ENCODE peak calls at places on chromosomes 2 and 18, in four cellular contexts. One of them, this sample, is unnamed.
A peak's percentile ranks its signal among the peaks of the same experiment; 100 is the strongest.

GRCh38 chr2:149858916-149859634 is 271.5 kb upstream of the MMADHC start:
- DNase-seq in fibroblast of the conjunctiva: no peak
- DNase-seq in stimulated activated naive B cell treated with anti-CD40 and anti-IgM and Interleukin-4, amounts not matched to agents 10 μg/mL and 1 μg/mL and 100 μg/mL, for 72 hours: no peak
- DNase-seq in neural crest cell: no peak
- DNase-seq in this sample: no peak

GRCh38 chr18:58235001-58235436 is 191.0 kb downstream of the NEDD4L start:
- DNase-seq in fibroblast of the conjunctiva: no peak
- DNase-seq in stimulated activated naive B cell treated with anti-CD40 and anti-IgM and Interleukin-4, amounts not matched to agents 10 μg/mL and 1 μg/mL and 100 μg/mL, for 72 hours: no peak
- DNase-seq in neural crest cell: no peak
- DNase-seq in this sample: peak; percentile 52

GRCh38 chr2:131656816-131657633 is 129.3 kb downstream of the CCDC74A start:
- DNase-seq in fibroblast of the conjunctiva: no peak
- DNase-seq in stimulated activated naive B cell treated with anti-CD40 and anti-IgM and Interleukin-4, amounts not matched to agents 10 μg/mL and 1 μg/mL and 100 μg/mL, for 72 hours: no peak
- DNase-seq in neural crest cell: no peak
- DNase-seq in this sample: no peak

GRCh38 chr2:106566050-106566449 is 78.9 kb downstream of the CD8B2 start:
- DNase-seq in fibroblast of the conjunctiva: no peak
- DNase-seq in stimulated activated naive B cell treated with anti-CD40 and anti-IgM and Interleukin-4, amounts not matched to agents 10 μg/mL and 1 μg/mL and 100 μg/mL, for 72 hours: no peak
- DNase-seq in neural crest cell: no peak
- DNase-seq in this sample: no peak

GRCh38 chr2:150028337-150028736 is 440.8 kb upstream of the MMADHC start:
- DNase-seq in fibroblast of the conjunctiva: no peak
- DNase-seq in stimulated activated naive B cell treated with anti-CD40 and anti-IgM and Interleukin-4, amounts not matched to agents 10 μg/mL and 1 μg/mL and 100 μg/mL, for 72 hours: no peak
- DNase-seq in neural crest cell: no peak
- DNase-seq in this sample: no peak

GRCh38 chr2:192500550-192501200 is 305.9 kb upstream of the TMEFF2 start:
- DNase-seq in fibroblast of the conjunctiva: peak; percentile 45
- DNase-seq in stimulated activated naive B cell treated with anti-CD40 and anti-IgM and Interleukin-4, amounts not matched to agents 10 μg/mL and 1 μg/mL and 100 μg/mL, for 72 hours: no peak
- DNase-seq in neural crest cell: no peak
- DNase-seq in this sample: no peak

GRCh38 chr2:157596992-157597681 is 31.5 kb downstream of the ACVR1C start:
- DNase-seq in fibroblast of the conjunctiva: no peak
- DNase-seq in stimulated activated naive B cell treated with anti-CD40 and anti-IgM and Interleukin-4, amounts not matched to agents 10 μg/mL and 1 μg/mL and 100 μg/mL, for 72 hours: peak; percentile 39
- DNase-seq in neural crest cell: peak; percentile 39
- DNase-seq in this sample: peak; percentile 59

GRCh38 chr18:44548291-44549221 is 132.1 kb upstream of the SETBP1 start:
- DNase-seq in fibroblast of the conjunctiva: no peak
- DNase-seq in stimulated activated naive B cell treated with anti-CD40 and anti-IgM and Interleukin-4, amounts not matched to agents 10 μg/mL and 1 μg/mL and 100 μg/mL, for 72 hours: no peak
- DNase-seq in neural crest cell: no peak
- DNase-seq in this sample: no peak

GRCh38 chr2:171318463-171318934 is 115.3 kb downstream of the METTL8 start:
- DNase-seq in fibroblast of the conjunctiva: peak; percentile 2
- DNase-seq in stimulated activated naive B cell treated with anti-CD40 and anti-IgM and Interleukin-4, amounts not matched to agents 10 μg/mL and 1 μg/mL and 100 μg/mL, for 72 hours: no peak
- DNase-seq in neural crest cell: peak; percentile 9
- DNase-seq in this sample: no peak

GRCh38 chr2:162086904-162087303 is 12.9 kb upstream of the DPP4 start:
- DNase-seq in fibroblast of the conjunctiva: no peak
- DNase-seq in stimulated activated naive B cell treated with anti-CD40 and anti-IgM and Interleukin-4, amounts not matched to agents 10 μg/mL and 1 μg/mL and 100 μg/mL, for 72 hours: no peak
- DNase-seq in neural crest cell: no peak
- DNase-seq in this sample: no peak

GRCh38 chr2:171957061-171957460 is 34.8 kb downstream of the HAT1 start:
- DNase-seq in fibroblast of the conjunctiva: no peak
- DNase-seq in stimulated activated naive B cell treated with anti-CD40 and anti-IgM and Interleukin-4, amounts not matched to agents 10 μg/mL and 1 μg/mL and 100 μg/mL, for 72 hours: no peak
- DNase-seq in neural crest cell: no peak
- DNase-seq in this sample: peak; percentile 7

GRCh38 chr2:86518498-86518897 is 44.7 kb downstream of the CHMP3 start:
- DNase-seq in fibroblast of the conjunctiva: no peak
- DNase-seq in stimulated activated naive B cell treated with anti-CD40 and anti-IgM and Interleukin-4, amounts not matched to agents 10 μg/mL and 1 μg/mL and 100 μg/mL, for 72 hours: no peak
- DNase-seq in neural crest cell: no peak
- DNase-seq in this sample: no peak

GRCh38 chr2:188403676-188404075 is 112.0 kb downstream of the GULP1 start:
- DNase-seq in fibroblast of the conjunctiva: no peak
- DNase-seq in stimulated activated naive B cell treated with anti-CD40 and anti-IgM and Interleukin-4, amounts not matched to agents 10 μg/mL and 1 μg/mL and 100 μg/mL, for 72 hours: no peak
- DNase-seq in neural crest cell: no peak
- DNase-seq in this sample: no peak

GRCh38 chr2:56034258-56034657 is 110.7 kb upstream of the EFEMP1 start:
- DNase-seq in fibroblast of the conjunctiva: no peak
- DNase-seq in stimulated activated naive B cell treated with anti-CD40 and anti-IgM and Interleukin-4, amounts not matched to agents 10 μg/mL and 1 μg/mL and 100 μg/mL, for 72 hours: no peak
- DNase-seq in neural crest cell: no peak
- DNase-seq in this sample: no peak

GRCh38 chr2:234372506-234372905 is 124.4 kb downstream of the ARL4C start:
- DNase-seq in fibroblast of the conjunctiva: no peak
- DNase-seq in stimulated activated naive B cell treated with anti-CD40 and anti-IgM and Interleukin-4, amounts not matched to agents 10 μg/mL and 1 μg/mL and 100 μg/mL, for 72 hours: no peak
- DNase-seq in neural crest cell: no peak
- DNase-seq in this sample: no peak

GRCh38 chr2:94874277-94874997 is 3.2 kb downstream of the TEKT4 start:
- DNase-seq in fibroblast of the conjunctiva: no peak
- DNase-seq in stimulated activated naive B cell treated with anti-CD40 and anti-IgM and Interleukin-4, amounts not matched to agents 10 μg/mL and 1 μg/mL and 100 μg/mL, for 72 hours: peak; percentile 30
- DNase-seq in neural crest cell: peak; percentile 71
- DNase-seq in this sample: peak; percentile 94

GRCh38 chr2:9778012-9778411 is 65.3 kb upstream of the TAF1B start:
- DNase-seq in fibroblast of the conjunctiva: no peak
- DNase-seq in stimulated activated naive B cell treated with anti-CD40 and anti-IgM and Interleukin-4, amounts not matched to agents 10 μg/mL and 1 μg/mL and 100 μg/mL, for 72 hours: no peak
- DNase-seq in neural crest cell: no peak
- DNase-seq in this sample: peak; percentile 57

GRCh38 chr2:239326831-239327535 is 73.8 kb downstream of the HDAC4 start:
- DNase-seq in fibroblast of the conjunctiva: no peak
- DNase-seq in stimulated activated naive B cell treated with anti-CD40 and anti-IgM and Interleukin-4, amounts not matched to agents 10 μg/mL and 1 μg/mL and 100 μg/mL, for 72 hours: peak; percentile 58
- DNase-seq in neural crest cell: no peak
- DNase-seq in this sample: no peak

GRCh38 chr2:178237488-178238143 is 43.3 kb downstream of the OSBPL6 start:
- DNase-seq in fibroblast of the conjunctiva: no peak
- DNase-seq in stimulated activated naive B cell treated with anti-CD40 and anti-IgM and Interleukin-4, amounts not matched to agents 10 μg/mL and 1 μg/mL and 100 μg/mL, for 72 hours: no peak
- DNase-seq in neural crest cell: no peak
- DNase-seq in this sample: no peak

GRCh38 chr2:216233281-216233995 is 124.3 kb downstream of the XRCC5 start:
- DNase-seq in fibroblast of the conjunctiva: no peak
- DNase-seq in stimulated activated naive B cell treated with anti-CD40 and anti-IgM and Interleukin-4, amounts not matched to agents 10 μg/mL and 1 μg/mL and 100 μg/mL, for 72 hours: no peak
- DNase-seq in neural crest cell: no peak
- DNase-seq in this sample: no peak